ENCODE peak calls at places on chromosome 22, in six cellular contexts. I is left cardiac atrium; M is stimulated activated CD4-positive, alpha-beta T cell treated with anti-CD3 and anti-CD28 coated beads, Interleukin-12 subunit alpha, Interleukin-12 subunit beta, amount 100 ng/mL, for 24 hours; Q is fibroblast of lung; K is GM20000; H is GM12865. U is an unnamed sample.
A peak's percentile ranks its signal among the peaks of the same experiment; 100 is the strongest.

GRCh38 chr22:36731916-36732315 is 28.4 kb upstream of the CACNG2 start:
- DNase-seq in I (no peak), M (no peak), Q (no peak), K (no peak), H (no peak), U (no peak)

GRCh38 chr22:37518509-37519267 is 527 bp downstream of the CARD10 start:
- DNase-seq in I (no peak), M (no peak), Q (no peak), K (no peak), H (no peak), U (peak; percentile 53)

GRCh38 chr22:17172172-17172833 is 13.2 kb upstream of the HDHD5 start:
- DNase-seq in I (peak; percentile 62), M (no peak), Q (no peak), K (no peak), H (no peak), U (no peak)

GRCh38 chr22:44369241-44369652 is 56.5 kb upstream of the SHISAL1 start:
- DNase-seq in I (no peak), M (no peak), Q (no peak), K (no peak), H (no peak), U (no peak)

GRCh38 chr22:27438271-27438980 is 363.1 kb downstream of the MN1 start:
- DNase-seq in I (peak; percentile 40), M (no peak), Q (peak; percentile 36), K (no peak), H (no peak), U (peak; percentile 89)

GRCh38 chr22:30609260-30610185 is 2.5 kb downstream of the TCN2 start:
- DNase-seq in I (peak; percentile 64), M (no peak), Q (peak; percentile 88), K (peak; percentile 61), H (peak; percentile 82), U (peak; percentile 74)

GRCh38 chr22:38244106-38244505 is 28.7 kb downstream of the TMEM184B start:
- DNase-seq in I (no peak), M (no peak), Q (no peak), K (no peak), H (peak; percentile 65), U (no peak)

GRCh38 chr22:27984723-27985122 is 65.7 kb upstream of the PITPNB start:
- DNase-seq in I (peak; percentile 8), M (no peak), Q (no peak), K (no peak), H (no peak), U (no peak)

GRCh38 chr22:46377566-46378498 is 42.3 kb downstream of the TRMU start:
- DNase-seq in I (no peak), M (no peak), Q (no peak), K (no peak), H (no peak), U (peak; percentile 83)

GRCh38 chr22:20506543-20507252 is 712 bp upstream of the MED15 start:
- DNase-seq in I (no peak), M (no peak), Q (no peak), K (no peak), H (no peak), U (no peak)

GRCh38 chr22:49203091-49203862 is 624.4 kb downstream of the BRD1 start:
- DNase-seq in I (no peak), M (no peak), Q (no peak), K (no peak), H (no peak), U (no peak)

GRCh38 chr22:20569059-20570058 is 61.9 kb downstream of the MED15 start:
- DNase-seq in I (peak; percentile 63), M (no peak), Q (peak; percentile 98), K (no peak), H (peak; percentile 80), U (peak; percentile 97)

GRCh38 chr22:24834845-24835570 is 29.0 kb downstream of the SGSM1 start:
- DNase-seq in I (no peak), M (no peak), Q (peak; percentile 16), K (no peak), H (peak; percentile 4), U (no peak)

U was measured in astrocyte of the hippocampus.